ENCODE peak calls at places on chromosomes 3 and 15, in seven cellular contexts. One of them, this sample, is unnamed. For H3K9me3, the result is how much of the 10 kb centered on the place peaks cover.

GRCh38 chr15:27396997-27397396 is 426.0 kb downstream of the GABRG3 start:
- DNase-seq in neural progenitor cell: no peak
- DNase-seq in lower lobe of right lung: no peak
- DNase-seq in CD8-positive, alpha-beta memory T cell: no peak
- DNase-seq in cardiac muscle cell: no peak
- DNase-seq in stomach: no peak
- DNase-seq in right lobe of liver: no peak
- DNase-seq in this sample: no peak

GRCh38 chr15:48557335-48557734 is 88.2 kb downstream of the FBN1 start:
- DNase-seq in neural progenitor cell: no peak
- DNase-seq in cardiac muscle cell: no peak
- DNase-seq in lower lobe of right lung: no peak
- DNase-seq in right lobe of liver: no peak
- DNase-seq in CD8-positive, alpha-beta memory T cell: no peak
- DNase-seq in stomach: peak
- DNase-seq in this sample: no peak

GRCh38 chr3:188192034-188192433 is 38.1 kb downstream of the LPP start:
- DNase-seq in cardiac muscle cell: no peak
- DNase-seq in lower lobe of right lung: no peak
- DNase-seq in right lobe of liver: no peak
- DNase-seq in CD8-positive, alpha-beta memory T cell: no peak
- DNase-seq in stomach: no peak
- DNase-seq in neural progenitor cell: no peak
- DNase-seq in this sample: no peak

GRCh38 chr3:140463401-140463800 is 214.5 kb upstream of the TRIM42 start:
- DNase-seq in stomach: no peak
- DNase-seq in right lobe of liver: no peak
- DNase-seq in CD8-positive, alpha-beta memory T cell: no peak
- DNase-seq in lower lobe of right lung: no peak
- DNase-seq in neural progenitor cell: no peak
- DNase-seq in cardiac muscle cell: no peak
- DNase-seq in this sample: no peak

GRCh38 chr3:159210336-159210735 is 408.5 kb downstream of the MFSD1 start:
- DNase-seq in lower lobe of right lung: no peak
- DNase-seq in stomach: no peak
- DNase-seq in neural progenitor cell: no peak
- DNase-seq in right lobe of liver: no peak
- DNase-seq in cardiac muscle cell: no peak
- DNase-seq in CD8-positive, alpha-beta memory T cell: no peak
- DNase-seq in this sample: no peak

GRCh38 chr3:49883992-49884391 is 14.3 kb upstream of the CAMKV start:
- DNase-seq in neural progenitor cell: no peak
- DNase-seq in stomach: no peak
- DNase-seq in CD8-positive, alpha-beta memory T cell: no peak
- DNase-seq in right lobe of liver: no peak
- DNase-seq in lower lobe of right lung: no peak
- DNase-seq in cardiac muscle cell: no peak
- DNase-seq in this sample: no peak

GRCh38 chr3:11638669-11639402 is 4.9 kb downstream of the VGLL4 start:
- DNase-seq in right lobe of liver: no peak
- DNase-seq in neural progenitor cell: peak
- DNase-seq in CD8-positive, alpha-beta memory T cell: no peak
- DNase-seq in lower lobe of right lung: no peak
- DNase-seq in cardiac muscle cell: no peak
- DNase-seq in stomach: no peak
- DNase-seq in this sample: no peak

GRCh38 chr3:9721015-9721697 is 10.4 kb upstream of the BRPF1 start:
- DNase-seq in stomach: no peak
- DNase-seq in CD8-positive, alpha-beta memory T cell: no peak
- DNase-seq in lower lobe of right lung: no peak
- DNase-seq in right lobe of liver: no peak
- DNase-seq in neural progenitor cell: no peak
- DNase-seq in cardiac muscle cell: no peak
- DNase-seq in this sample: no peak

GRCh38 chr3:178551916-178552321 is 15.7 kb downstream of the KCNMB2 start:
- DNase-seq in lower lobe of right lung: no peak
- DNase-seq in neural progenitor cell: no peak
- DNase-seq in right lobe of liver: no peak
- DNase-seq in CD8-positive, alpha-beta memory T cell: no peak
- DNase-seq in stomach: no peak
- DNase-seq in cardiac muscle cell: peak
- DNase-seq in this sample: no peak

GRCh38 chr3:65170357-65171090 is 482.7 kb upstream of the ADAMTS9 start:
- DNase-seq in neural progenitor cell: peak
- DNase-seq in CD8-positive, alpha-beta memory T cell: no peak
- DNase-seq in cardiac muscle cell: peak
- DNase-seq in lower lobe of right lung: peak
- DNase-seq in stomach: peak
- DNase-seq in right lobe of liver: peak
- DNase-seq in this sample: no peak

GRCh38 chr3:10817506-10817905 is 1.5 kb downstream of the SLC6A11 start:
- DNase-seq in stomach: no peak
- DNase-seq in CD8-positive, alpha-beta memory T cell: no peak
- DNase-seq in lower lobe of right lung: no peak
- DNase-seq in cardiac muscle cell: no peak
- DNase-seq in neural progenitor cell: peak
- DNase-seq in right lobe of liver: no peak
- DNase-seq in this sample: no peak

GRCh38 chr3:61627768-61628185 is 66.4 kb downstream of the PTPRG start:
- DNase-seq in neural progenitor cell: no peak
- DNase-seq in CD8-positive, alpha-beta memory T cell: no peak
- DNase-seq in cardiac muscle cell: peak
- DNase-seq in right lobe of liver: no peak
- DNase-seq in lower lobe of right lung: no peak
- DNase-seq in stomach: no peak
- DNase-seq in this sample: no peak

GRCh38 chr3:183253961-183254815 is 1.1 kb downstream of the B3GNT5 start:
- DNase-seq in cardiac muscle cell: peak
- DNase-seq in neural progenitor cell: peak
- DNase-seq in lower lobe of right lung: peak
- DNase-seq in stomach: peak
- DNase-seq in right lobe of liver: peak
- DNase-seq in CD8-positive, alpha-beta memory T cell: no peak
- DNase-seq in this sample: no peak

GRCh38 chr3:107877936-107878335 is 212.9 kb downstream of the CD47 start:
- DNase-seq in right lobe of liver: no peak
- DNase-seq in stomach: no peak
- DNase-seq in CD8-positive, alpha-beta memory T cell: no peak
- DNase-seq in cardiac muscle cell: no peak
- DNase-seq in neural progenitor cell: peak
- DNase-seq in lower lobe of right lung: no peak
- DNase-seq in this sample: no peak

GRCh38 chr3:155325263-155325835 is 31.9 kb upstream of the STRIT1 start:
- DNase-seq in right lobe of liver: no peak
- DNase-seq in stomach: no peak
- DNase-seq in CD8-positive, alpha-beta memory T cell: no peak
- DNase-seq in neural progenitor cell: no peak
- DNase-seq in cardiac muscle cell: no peak
- DNase-seq in lower lobe of right lung: peak
- DNase-seq in this sample: no peak

GRCh38 chr3:27713435-27713880 is 8.7 kb downstream of the EOMES start:
- DNase-seq in CD8-positive, alpha-beta memory T cell: no peak
- DNase-seq in right lobe of liver: no peak
- DNase-seq in lower lobe of right lung: no peak
- DNase-seq in stomach: no peak
- DNase-seq in cardiac muscle cell: no peak
- DNase-seq in neural progenitor cell: no peak
- DNase-seq in this sample: no peak

GRCh38 chr15:55789066-55789660 is 46.2 kb upstream of the PRTG start:
- DNase-seq in lower lobe of right lung: no peak
- DNase-seq in stomach: no peak
- DNase-seq in right lobe of liver: no peak
- DNase-seq in neural progenitor cell: peak
- DNase-seq in cardiac muscle cell: no peak
- DNase-seq in CD8-positive, alpha-beta memory T cell: peak
- DNase-seq in this sample: no peak

GRCh38 chr3:62252614-62253147 is 120.7 kb downstream of the FEZF2 start:
- DNase-seq in stomach: no peak
- DNase-seq in lower lobe of right lung: no peak
- DNase-seq in cardiac muscle cell: peak
- DNase-seq in neural progenitor cell: no peak
- DNase-seq in right lobe of liver: no peak
- DNase-seq in CD8-positive, alpha-beta memory T cell: no peak
- DNase-seq in this sample: no peak

DNA sequence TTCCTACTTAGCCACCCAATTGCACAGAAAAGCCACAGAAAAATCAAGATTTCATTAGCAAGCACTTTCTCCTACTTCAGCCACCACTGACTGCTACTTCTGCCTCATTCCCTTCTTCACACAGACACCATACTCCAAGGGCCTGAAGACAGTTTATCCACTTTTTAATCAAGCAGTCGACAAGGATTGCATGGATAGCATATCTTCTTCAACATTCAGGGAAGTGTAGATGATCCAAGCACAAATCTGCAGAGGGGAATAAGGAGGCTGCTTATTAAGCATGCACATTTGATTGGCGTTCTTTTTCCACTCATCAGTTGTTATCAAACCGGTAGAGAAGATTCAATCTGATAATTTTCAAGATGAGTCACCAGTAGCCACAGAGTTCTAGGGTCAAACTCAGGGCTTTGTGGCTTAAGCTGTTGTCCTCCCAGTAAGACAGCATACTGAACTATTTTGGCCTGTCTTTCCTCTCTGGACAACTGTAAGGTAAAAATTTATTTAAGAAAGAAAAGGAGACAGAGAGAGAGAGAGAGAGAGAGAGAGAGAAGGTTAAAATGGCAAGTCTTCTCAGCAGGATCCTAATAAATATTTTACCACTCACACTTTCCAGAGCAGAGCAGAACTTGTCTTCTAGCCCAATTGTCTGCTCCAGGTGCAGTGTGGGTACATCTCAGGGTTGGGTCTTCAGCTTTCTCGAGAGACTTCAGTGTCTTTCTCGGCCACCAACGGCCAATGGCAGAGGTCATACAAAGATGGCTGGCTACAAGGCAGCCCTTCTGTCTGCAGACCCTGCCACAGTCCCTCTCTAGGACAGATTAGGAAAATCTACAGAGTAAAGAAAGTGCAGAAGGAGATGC is 80.6 kb upstream of the BHLHE40 start:
- DNase-seq in cardiac muscle cell: peak
- DNase-seq in CD8-positive, alpha-beta memory T cell: no peak
- DNase-seq in neural progenitor cell: no peak
- DNase-seq in right lobe of liver: no peak
- DNase-seq in lower lobe of right lung: no peak
- DNase-seq in stomach: no peak
- DNase-seq in this sample: no peak
- H3K27ac ChIP-seq in cardiac muscle cell: no peak
- H3K27ac ChIP-seq in CD8-positive, alpha-beta memory T cell: no peak
- H3K27ac ChIP-seq in neural progenitor cell: no peak
- H3K27ac ChIP-seq in right lobe of liver: no peak
- H3K27ac ChIP-seq in lower lobe of right lung: no peak
- H3K27ac ChIP-seq in stomach: peak
- H3K27ac ChIP-seq in this sample: no peak

DNA sequence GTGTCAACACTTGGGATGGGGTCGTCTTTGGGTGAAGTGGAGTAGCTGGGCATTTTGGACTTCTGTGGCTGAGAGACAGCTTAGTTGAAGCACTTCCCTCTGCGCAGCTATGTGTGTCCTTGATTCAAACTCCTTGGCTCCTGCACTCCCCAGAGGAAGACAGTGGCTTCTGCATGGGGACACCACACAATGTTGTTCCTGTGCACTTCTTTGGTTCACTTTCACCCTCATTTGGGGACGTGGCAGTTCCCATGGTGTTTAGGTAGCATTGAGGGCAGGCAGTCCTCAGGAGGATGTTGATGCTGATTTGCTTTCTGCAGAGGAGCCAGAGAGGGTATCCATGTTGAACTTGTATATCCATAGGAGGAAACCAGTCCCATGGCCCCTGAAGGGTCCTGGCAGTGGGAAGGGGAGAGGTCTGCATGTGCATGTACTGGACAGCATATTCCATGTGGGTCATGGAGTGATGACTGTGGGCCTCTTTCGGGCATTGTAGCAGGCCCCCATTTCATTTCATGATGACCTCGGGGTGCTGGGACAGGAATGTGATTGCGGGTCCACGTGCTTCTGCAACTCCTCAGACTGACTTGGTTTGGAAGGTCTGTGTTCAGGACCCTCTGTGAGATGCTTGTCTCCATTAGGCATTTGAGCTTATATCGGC is 135.4 kb downstream of the SNRPN start:
- DNase-seq in cardiac muscle cell: no peak
- DNase-seq in right lobe of liver: peak
- DNase-seq in stomach: no peak
- DNase-seq in neural progenitor cell: no peak
- DNase-seq in CD8-positive, alpha-beta memory T cell: no peak
- DNase-seq in lower lobe of right lung: no peak
- DNase-seq in this sample: peak
- H3K9me3 ChIP-seq in cardiac muscle cell: under half
- H3K9me3 ChIP-seq in right lobe of liver: under half
- H3K9me3 ChIP-seq in stomach: half or more
- H3K9me3 ChIP-seq in neural progenitor cell: under half
- H3K9me3 ChIP-seq in CD8-positive, alpha-beta memory T cell: under half
- H3K9me3 ChIP-seq in lower lobe of right lung: half or more
- H3K9me3 ChIP-seq in this sample: under half

GRCh38 chr15:59366368-59367021 is 6.2 kb downstream of the MYO1E start:
- DNase-seq in neural progenitor cell: no peak
- DNase-seq in CD8-positive, alpha-beta memory T cell: no peak
- DNase-seq in lower lobe of right lung: no peak
- DNase-seq in cardiac muscle cell: no peak
- DNase-seq in right lobe of liver: no peak
- DNase-seq in stomach: no peak
- DNase-seq in this sample: no peak
- H3K27ac ChIP-seq in neural progenitor cell: no peak
- H3K27ac ChIP-seq in CD8-positive, alpha-beta memory T cell: no peak
- H3K27ac ChIP-seq in lower lobe of right lung: no peak
- H3K27ac ChIP-seq in cardiac muscle cell: no peak
- H3K27ac ChIP-seq in right lobe of liver: no peak
- H3K27ac ChIP-seq in stomach: no peak
- H3K27ac ChIP-seq in this sample: peak

GRCh38 chr3:5294360-5294759 is 106.9 kb downstream of the EDEM1 start:
- DNase-seq in neural progenitor cell: no peak
- DNase-seq in lower lobe of right lung: no peak
- DNase-seq in cardiac muscle cell: no peak
- DNase-seq in stomach: no peak
- DNase-seq in right lobe of liver: no peak
- DNase-seq in CD8-positive, alpha-beta memory T cell: no peak
- DNase-seq in this sample: no peak

GRCh38 chr3:5296362-5296761 is 108.9 kb downstream of the EDEM1 start:
- DNase-seq in CD8-positive, alpha-beta memory T cell: no peak
- DNase-seq in right lobe of liver: no peak
- DNase-seq in cardiac muscle cell: no peak
- DNase-seq in lower lobe of right lung: no peak
- DNase-seq in stomach: no peak
- DNase-seq in neural progenitor cell: no peak
- DNase-seq in this sample: no peak

GRCh38 chr3:5298453-5298852 is 110.9 kb downstream of the EDEM1 start:
- DNase-seq in lower lobe of right lung: no peak
- DNase-seq in CD8-positive, alpha-beta memory T cell: no peak
- DNase-seq in stomach: no peak
- DNase-seq in neural progenitor cell: no peak
- DNase-seq in cardiac muscle cell: no peak
- DNase-seq in right lobe of liver: no peak
- DNase-seq in this sample: no peak

GRCh38 chr3:5292512-5292911 is 105.0 kb downstream of the EDEM1 start:
- DNase-seq in stomach: no peak
- DNase-seq in neural progenitor cell: no peak
- DNase-seq in right lobe of liver: no peak
- DNase-seq in lower lobe of right lung: no peak
- DNase-seq in CD8-positive, alpha-beta memory T cell: no peak
- DNase-seq in cardiac muscle cell: no peak
- DNase-seq in this sample: no peak

GRCh38 chr3:5295191-5295690 is 107.7 kb downstream of the EDEM1 start:
- DNase-seq in CD8-positive, alpha-beta memory T cell: no peak
- DNase-seq in lower lobe of right lung: no peak
- DNase-seq in right lobe of liver: no peak
- DNase-seq in cardiac muscle cell: no peak
- DNase-seq in stomach: no peak
- DNase-seq in neural progenitor cell: no peak
- DNase-seq in this sample: no peak
- H3K9me3 ChIP-seq in CD8-positive, alpha-beta memory T cell: under half
- H3K9me3 ChIP-seq in lower lobe of right lung: under half
- H3K9me3 ChIP-seq in right lobe of liver: under half
- H3K9me3 ChIP-seq in cardiac muscle cell: under half
- H3K9me3 ChIP-seq in stomach: under half
- H3K9me3 ChIP-seq in neural progenitor cell: under half
- H3K9me3 ChIP-seq in this sample: under half